ENCODE peak calls at places on chromosomes 12 and 14, in four cellular contexts. One of them, this sample, is unnamed.

GRCh38 chr14:58914271-58914855 is 274.1 kb upstream of the DAAM1 start:
- DNase-seq in uterus: no peak
- DNase-seq in adrenal gland: no peak
- DNase-seq in right lobe of liver: no peak
- DNase-seq in this sample: no peak

GRCh38 chr14:24132061-24132685 is 1.7 kb downstream of the FITM1 start:
- DNase-seq in uterus: no peak
- DNase-seq in adrenal gland: no peak
- DNase-seq in right lobe of liver: peak
- DNase-seq in this sample: peak

GRCh38 chr12:64332938-64333337 is 57.6 kb downstream of the C12orf56 start:
- DNase-seq in uterus: no peak
- DNase-seq in adrenal gland: no peak
- DNase-seq in right lobe of liver: no peak
- DNase-seq in this sample: no peak

GRCh38 chr12:107302649-107303386 is 209.5 kb upstream of the CRY1 start:
- DNase-seq in uterus: no peak
- DNase-seq in adrenal gland: no peak
- DNase-seq in right lobe of liver: no peak
- DNase-seq in this sample: no peak

GRCh38 chr12:32273712-32274111 is 125.6 kb upstream of the FGD4 start:
- DNase-seq in uterus: no peak
- DNase-seq in adrenal gland: no peak
- DNase-seq in right lobe of liver: no peak
- DNase-seq in this sample: no peak

GRCh38 chr12:54047160-54047963 is 6.3 kb upstream of the HOXC4 start:
- DNase-seq in uterus: no peak
- DNase-seq in adrenal gland: no peak
- DNase-seq in right lobe of liver: no peak
- DNase-seq in this sample: no peak

GRCh38 chr14:66944872-66945271 is 244.4 kb upstream of the GARIN2 start:
- DNase-seq in uterus: no peak
- DNase-seq in adrenal gland: no peak
- DNase-seq in right lobe of liver: no peak
- DNase-seq in this sample: no peak

GRCh38 chr12:6135071-6135470 is 10.6 kb upstream of the VWF start:
- DNase-seq in uterus: no peak
- DNase-seq in adrenal gland: no peak
- DNase-seq in right lobe of liver: no peak
- DNase-seq in this sample: no peak

GRCh38 chr12:2411586-2412304 is 359.0 kb downstream of the CACNA1C start:
- DNase-seq in uterus: no peak
- DNase-seq in adrenal gland: no peak
- DNase-seq in right lobe of liver: no peak
- DNase-seq in this sample: no peak

GRCh38 chr12:120261951-120262851 is 3.3 kb downstream of the PXN start:
- DNase-seq in uterus: no peak
- DNase-seq in adrenal gland: no peak
- DNase-seq in right lobe of liver: no peak
- DNase-seq in this sample: no peak

GRCh38 chr14:97426776-97427175 is 629.6 kb downstream of the VRK1 start:
- DNase-seq in uterus: no peak
- DNase-seq in adrenal gland: no peak
- DNase-seq in right lobe of liver: no peak
- DNase-seq in this sample: no peak
- TF ChIP-seq CTCF in uterus: no peak
- TF ChIP-seq CTCF in adrenal gland: no peak
- TF ChIP-seq CTCF in right lobe of liver: no peak
- TF ChIP-seq CTCF in this sample: no peak

DNA sequence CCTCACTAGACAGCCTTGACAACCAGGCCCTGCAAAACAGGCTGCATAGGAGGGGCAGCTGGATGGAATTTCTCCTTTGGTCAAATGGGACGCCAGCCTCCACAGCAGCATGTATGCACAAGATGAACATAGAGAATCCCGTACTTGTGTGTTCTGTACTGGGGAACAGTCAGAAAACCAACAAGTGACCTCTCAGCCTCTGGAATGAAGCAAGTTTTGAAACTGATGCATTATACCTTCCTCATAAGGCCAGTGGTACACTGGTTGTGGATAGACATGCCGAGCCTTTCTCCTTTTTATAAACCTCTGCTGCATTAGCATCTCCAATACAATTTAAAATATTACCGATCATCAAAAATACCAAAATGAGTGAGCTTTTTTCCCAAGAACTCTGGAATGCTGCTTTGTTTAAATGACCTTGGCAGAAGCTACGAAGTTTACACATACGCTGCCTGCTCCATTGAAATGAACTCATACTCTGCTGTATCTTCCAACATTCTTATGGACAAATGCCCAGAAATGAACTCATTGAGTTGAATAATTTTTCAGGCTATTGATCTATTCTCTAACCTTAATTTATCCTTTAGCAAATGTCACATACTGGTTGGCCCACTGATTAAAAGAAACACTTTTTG is 47.6 kb upstream of the FERMT2 start:
- DNase-seq in uterus: no peak
- DNase-seq in adrenal gland: no peak
- DNase-seq in right lobe of liver: no peak
- DNase-seq in this sample: no peak
- H3K4me3 ChIP-seq in uterus: no peak
- H3K4me3 ChIP-seq in adrenal gland: no peak
- H3K4me3 ChIP-seq in right lobe of liver: no peak
- H3K4me3 ChIP-seq in this sample: no peak

GRCh38 chr14:105141026-105141425 is 27.6 kb downstream of the JAG2 start:
- DNase-seq in uterus: no peak
- DNase-seq in adrenal gland: no peak
- DNase-seq in right lobe of liver: peak
- DNase-seq in this sample: no peak
- H3K27ac ChIP-seq in uterus: no peak
- H3K27ac ChIP-seq in adrenal gland: no peak
- H3K27ac ChIP-seq in right lobe of liver: no peak
- H3K27ac ChIP-seq in this sample: no peak

DNA sequence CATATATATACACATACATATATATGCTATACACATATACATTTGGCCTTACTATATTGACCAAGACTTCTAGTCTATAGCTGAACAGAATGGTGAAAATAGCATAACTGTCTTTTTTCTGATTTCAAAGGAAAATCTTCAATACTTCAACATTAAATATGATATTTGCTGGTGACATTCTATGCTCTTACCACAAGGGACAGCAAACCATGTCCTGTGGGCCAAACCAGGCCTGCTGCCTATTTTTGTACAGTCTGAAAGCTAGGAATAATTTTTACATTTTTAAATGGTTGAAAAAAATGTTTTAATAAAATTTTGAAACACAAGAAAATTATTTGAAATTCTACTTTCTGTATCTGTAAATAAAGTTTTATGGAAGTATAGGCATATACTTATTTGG is 63.6 kb downstream of the EML5 start:
- DNase-seq in uterus: no peak
- DNase-seq in adrenal gland: no peak
- DNase-seq in right lobe of liver: no peak
- DNase-seq in this sample: no peak
- TF ChIP-seq CTCF in uterus: no peak
- TF ChIP-seq CTCF in adrenal gland: peak
- TF ChIP-seq CTCF in right lobe of liver: peak
- TF ChIP-seq CTCF in this sample: no peak

DNA sequence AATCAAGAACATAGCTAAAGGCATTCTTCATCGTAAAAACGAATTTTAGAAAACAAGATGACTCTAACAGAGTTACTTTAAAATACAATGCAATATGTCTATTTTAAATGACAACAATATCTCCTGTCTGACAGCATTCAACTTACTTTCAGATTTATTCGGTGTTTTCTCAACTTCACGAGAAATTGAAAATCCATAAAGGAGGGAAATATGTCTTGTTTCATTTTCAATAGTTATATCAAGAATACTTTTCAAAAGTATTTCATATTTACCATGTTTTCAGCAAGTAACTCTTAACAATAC is 254.8 kb downstream of the DAD1 start:
- DNase-seq in uterus: no peak
- DNase-seq in adrenal gland: no peak
- DNase-seq in right lobe of liver: no peak
- DNase-seq in this sample: no peak
- H3K4me3 ChIP-seq in uterus: no peak
- H3K4me3 ChIP-seq in adrenal gland: no peak
- H3K4me3 ChIP-seq in right lobe of liver: no peak
- H3K4me3 ChIP-seq in this sample: no peak

GRCh38 chr12:56124133-56124532 is 3.9 kb upstream of the ESYT1 start:
- DNase-seq in uterus: no peak
- DNase-seq in adrenal gland: no peak
- DNase-seq in right lobe of liver: no peak
- DNase-seq in this sample: no peak
- H3K27ac ChIP-seq in uterus: peak
- H3K27ac ChIP-seq in adrenal gland: peak
- H3K27ac ChIP-seq in right lobe of liver: no peak
- H3K27ac ChIP-seq in this sample: peak

GRCh38 chr12:110530511-110530910 is 28.4 kb downstream of the RAD9B start:
- DNase-seq in uterus: no peak
- DNase-seq in adrenal gland: no peak
- DNase-seq in right lobe of liver: no peak
- DNase-seq in this sample: no peak

GRCh38 chr12:110534811-110535210 is 32.7 kb downstream of the RAD9B start:
- DNase-seq in uterus: no peak
- DNase-seq in adrenal gland: no peak
- DNase-seq in right lobe of liver: no peak
- DNase-seq in this sample: no peak

GRCh38 chr12:110531741-110532333 is 29.7 kb downstream of the RAD9B start:
- DNase-seq in uterus: no peak
- DNase-seq in adrenal gland: no peak
- DNase-seq in right lobe of liver: no peak
- DNase-seq in this sample: no peak

GRCh38 chr12:110533607-110534006 is 31.5 kb downstream of the RAD9B start:
- DNase-seq in uterus: no peak
- DNase-seq in adrenal gland: no peak
- DNase-seq in right lobe of liver: no peak
- DNase-seq in this sample: no peak

DNA sequence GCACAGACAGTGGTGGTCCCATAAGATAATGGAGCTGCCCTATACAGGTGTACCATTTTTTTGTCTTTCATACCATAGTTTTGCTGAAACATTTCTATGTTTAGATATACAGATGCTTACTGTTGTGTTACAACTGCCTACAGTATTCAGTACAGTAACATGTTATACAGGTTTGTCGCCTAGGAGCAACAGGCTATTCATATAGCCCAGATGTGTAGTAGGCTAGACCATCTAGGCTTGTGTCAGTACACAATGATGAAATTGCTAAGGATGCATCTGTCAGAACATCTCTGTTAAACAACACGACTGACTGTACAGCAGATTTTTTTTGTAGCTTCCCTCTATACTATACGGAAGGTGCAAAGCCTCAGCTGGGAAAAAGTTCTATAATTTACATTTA is 30.5 kb downstream of the RAD9B start:
- DNase-seq in uterus: no peak
- DNase-seq in adrenal gland: no peak
- DNase-seq in right lobe of liver: no peak
- DNase-seq in this sample: no peak
- TF ChIP-seq CTCF in uterus: no peak
- TF ChIP-seq CTCF in adrenal gland: no peak
- TF ChIP-seq CTCF in right lobe of liver: no peak
- TF ChIP-seq CTCF in this sample: no peak

GRCh38 chr12:100797246-100797645 is 2.7 kb downstream of the ANO4 start:
- DNase-seq in uterus: no peak
- DNase-seq in adrenal gland: no peak
- DNase-seq in right lobe of liver: no peak
- DNase-seq in this sample: no peak

GRCh38 chr12:100793182-100793581 is 1.4 kb upstream of the ANO4 start:
- DNase-seq in uterus: no peak
- DNase-seq in adrenal gland: no peak
- DNase-seq in right lobe of liver: no peak
- DNase-seq in this sample: no peak

GRCh38 chr12:100796616-100797015 is 2.0 kb downstream of the ANO4 start:
- DNase-seq in uterus: no peak
- DNase-seq in adrenal gland: no peak
- DNase-seq in right lobe of liver: no peak
- DNase-seq in this sample: no peak

GRCh38 chr12:100794441-100795192 is at the start of gene ANO4:
- DNase-seq in uterus: no peak
- DNase-seq in adrenal gland: no peak
- DNase-seq in right lobe of liver: no peak
- DNase-seq in this sample: no peak

DNA sequence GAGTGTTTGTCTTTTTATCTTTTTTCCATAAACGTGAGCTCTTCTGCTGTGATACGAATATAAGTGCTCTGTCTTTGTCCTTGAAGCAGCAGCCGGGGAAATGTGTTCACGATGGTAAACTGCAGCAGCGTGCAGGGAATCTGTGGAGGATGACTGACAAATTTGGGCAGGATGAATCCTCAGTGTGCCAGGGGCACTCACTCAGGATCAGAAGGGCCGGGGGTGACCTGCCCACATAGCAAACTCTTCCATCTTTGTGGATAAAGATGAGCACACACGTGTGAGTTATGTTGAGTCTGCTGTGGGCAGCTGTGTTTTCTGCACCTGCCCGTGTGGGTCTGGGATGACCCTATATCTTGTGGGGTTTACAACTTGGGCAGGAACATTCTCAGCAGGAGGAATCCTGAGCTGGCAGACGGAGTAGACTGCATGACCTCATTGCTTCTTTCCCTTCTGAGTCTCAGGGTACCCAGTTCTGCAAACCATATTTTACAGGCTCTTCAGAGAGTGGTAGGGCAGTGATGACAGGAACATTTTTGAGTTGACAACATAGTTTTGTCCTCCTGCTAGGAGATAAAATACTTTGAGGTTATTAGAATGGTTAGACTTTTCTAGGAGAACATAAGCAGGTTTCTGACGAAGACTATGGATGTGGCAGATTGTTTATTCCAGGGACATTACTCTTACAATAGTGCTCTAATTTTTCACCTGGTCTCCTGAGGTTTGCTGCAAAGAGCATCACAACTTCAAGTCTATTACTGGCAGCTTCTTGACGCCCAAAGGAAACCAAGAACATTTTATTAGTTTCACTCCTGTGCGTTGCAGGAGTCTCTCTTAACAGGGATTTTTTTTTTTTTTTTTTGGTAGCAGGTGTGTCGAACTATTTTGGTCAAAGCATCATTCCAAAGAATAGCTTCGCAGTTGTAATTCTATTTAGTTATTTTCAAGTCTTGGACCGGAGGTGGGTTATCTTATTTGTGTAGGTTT is 910 bp downstream of the ANO4 start:
- DNase-seq in uterus: no peak
- DNase-seq in adrenal gland: no peak
- DNase-seq in right lobe of liver: no peak
- DNase-seq in this sample: no peak
- H3K4me3 ChIP-seq in uterus: peak
- H3K4me3 ChIP-seq in adrenal gland: no peak
- H3K4me3 ChIP-seq in right lobe of liver: no peak
- H3K4me3 ChIP-seq in this sample: no peak